ENCODE peak calls at places on chromosomes 6 and 20, in nine cellular contexts. J is cardiac muscle cell, S is stomach, T is brain microvascular endothelial cell, K is AG10803, Y is pancreas, L is dorsolateral prefrontal cortex, V is A549, P is tibial nerve. M is an unnamed sample.

GRCh38 chr6:128370072-128370471 is 150.3 kb downstream of the PTPRK start:
- DNase-seq in J (no peak), S (no peak), T (peak), K (peak), Y (no peak), L (no peak), V (peak), P (no peak), M (peak)

GRCh38 chr6:35275417-35275816 is 15.9 kb downstream of the ZNF76 start:
- DNase-seq in J (no peak), S (no peak), T (no peak), K (no peak), Y (no peak), L (no peak), V (no peak), P (no peak), M (no peak)

GRCh38 chr20:38034108-38034649 is 633 bp downstream of the RPRD1B start:
- DNase-seq in J (no peak), S (no peak), T (no peak), K (no peak), Y (no peak), L (no peak), V (no peak), P (no peak), M (no peak)

GRCh38 chr6:125294925-125295324 is 6.8 kb downstream of the HDDC2 start:
- DNase-seq in J (no peak), S (peak), T (no peak), K (no peak), Y (peak), L (no peak), V (no peak), P (no peak), M (no peak)

GRCh38 chr6:53417141-53417540 is 68.4 kb upstream of the ELOVL5 start:
- DNase-seq in J (no peak), S (no peak), T (no peak), K (no peak), Y (no peak), L (no peak), V (no peak), P (no peak), M (no peak)

GRCh38 chr6:84052204-84052882 is 18.8 kb downstream of the MRAP2 start:
- DNase-seq in J (peak), S (no peak), T (peak), K (peak), Y (peak), L (peak), V (no peak), P (peak), M (peak)

GRCh38 chr6:144758602-144759001 is 473.5 kb downstream of the UTRN start:
- DNase-seq in J (no peak), S (no peak), T (peak), K (no peak), Y (no peak), L (no peak), V (no peak), P (no peak), M (peak)

GRCh38 chr20:50366270-50367103 is 143.7 kb upstream of the PTPN1 start:
- DNase-seq in J (no peak), S (peak), T (peak), K (peak), Y (peak), L (no peak), V (no peak), P (peak), M (peak)

GRCh38 chr6:166253277-166254229 is 54.6 kb downstream of the PRR18 start:
- DNase-seq in J (peak), S (no peak), T (no peak), K (no peak), Y (no peak), L (no peak), V (no peak), P (no peak), M (no peak)

GRCh38 chr20:61387204-61387958 is 135.3 kb downstream of the CDH4 start:
- DNase-seq in J (peak), S (no peak), T (peak), K (peak), Y (peak), L (no peak), V (peak), P (no peak), M (peak)

GRCh38 chr20:51386586-51386985 is 155.9 kb downstream of the NFATC2 start:
- DNase-seq in J (no peak), S (no peak), T (no peak), K (no peak), Y (no peak), L (no peak), V (no peak), P (no peak), M (no peak)

GRCh38 chr6:29705389-29706231 is 17.6 kb upstream of the HLA-F start:
- DNase-seq in J (peak), S (no peak), T (no peak), K (peak), Y (no peak), L (no peak), V (peak), P (peak), M (peak)

GRCh38 chr6:24554474-24554873 is 59.7 kb downstream of the ALDH5A1 start:
- DNase-seq in J (no peak), S (no peak), T (no peak), K (no peak), Y (no peak), L (no peak), V (no peak), P (no peak), M (no peak)

GRCh38 chr6:147930743-147931142 is 411.9 kb upstream of the SASH1 start:
- DNase-seq in J (no peak), S (no peak), T (no peak), K (no peak), Y (no peak), L (no peak), V (no peak), P (no peak), M (peak)

GRCh38 chr20:2386516-2387179 is 5.9 kb downstream of the TGM6 start:
- DNase-seq in J (no peak), S (no peak), T (peak), K (peak), Y (no peak), L (no peak), V (no peak), P (no peak), M (peak)

GRCh38 chr6:110687326-110687725 is 127.9 kb downstream of the CDK19 start:
- DNase-seq in J (no peak), S (no peak), T (no peak), K (no peak), Y (no peak), L (no peak), V (no peak), P (no peak), M (no peak)

GRCh38 chr6:23454090-23454998 is 671.7 kb upstream of the NRSN1 start:
- DNase-seq in J (no peak), S (no peak), T (peak), K (no peak), Y (no peak), L (no peak), V (no peak), P (no peak), M (peak)

GRCh38 chr6:34235605-34236422 is 859 bp upstream of the HMGA1 start:
- DNase-seq in J (peak), S (peak), T (peak), K (peak), Y (peak), L (no peak), V (peak), P (peak), M (peak)

GRCh38 chr6:110067837-110068591 is 89.9 kb downstream of the GPR6 start:
- DNase-seq in J (peak), S (no peak), T (no peak), K (no peak), Y (no peak), L (no peak), V (no peak), P (no peak), M (no peak)

GRCh38 chr20:57013741-57014140 is 252.7 kb downstream of the BMP7 start:
- DNase-seq in J (peak), S (no peak), T (no peak), K (no peak), Y (no peak), L (no peak), V (no peak), P (no peak), M (peak)

GRCh38 chr20:40744072-40744471 is 55.0 kb upstream of the MAFB start:
- DNase-seq in J (no peak), S (no peak), T (no peak), K (no peak), Y (no peak), L (no peak), V (no peak), P (no peak), M (no peak)

GRCh38 chr6:13445005-13445743 is 42.2 kb downstream of the GFOD1 start:
- DNase-seq in J (peak), S (peak), T (peak), K (peak), Y (peak), L (peak), V (no peak), P (peak), M (peak)

GRCh38 chr20:16011519-16011918 is 561.7 kb downstream of the KIF16B start:
- DNase-seq in J (no peak), S (no peak), T (no peak), K (no peak), Y (no peak), L (no peak), V (no peak), P (no peak), M (no peak)

GRCh38 chr20:56217820-56218219 is 30.7 kb upstream of the MC3R start:
- DNase-seq in J (no peak), S (no peak), T (no peak), K (no peak), Y (no peak), L (no peak), V (no peak), P (no peak), M (no peak)

GRCh38 chr6:156816505-156816904 is 39.3 kb downstream of the ARID1B start:
- DNase-seq in J (no peak), S (peak), T (no peak), K (no peak), Y (peak), L (no peak), V (no peak), P (peak), M (no peak)

GRCh38 chr6:56911847-56912246 is 43.1 kb upstream of the BEND6 start:
- DNase-seq in J (no peak), S (no peak), T (peak), K (peak), Y (no peak), L (no peak), V (no peak), P (no peak), M (peak)

GRCh38 chr6:161238076-161238869 is 35.6 kb downstream of the AGPAT4 start:
- DNase-seq in J (no peak), S (no peak), T (no peak), K (peak), Y (no peak), L (no peak), V (no peak), P (no peak), M (no peak)

GRCh38 chr20:43699941-43700565 is 26.7 kb downstream of the GTSF1L start:
- DNase-seq in J (no peak), S (no peak), T (no peak), K (no peak), Y (no peak), L (no peak), V (no peak), P (no peak), M (no peak)

GRCh38 chr20:17557675-17558006 is 12.2 kb upstream of the DSTN start:
- DNase-seq in J (no peak), S (peak), T (peak), K (peak), Y (no peak), L (no peak), V (peak), P (no peak), M (peak)

GRCh38 chr6:169666441-169666840 is 35.4 kb downstream of the WDR27 start:
- DNase-seq in J (no peak), S (no peak), T (no peak), K (no peak), Y (no peak), L (no peak), V (no peak), P (no peak), M (no peak)

GRCh38 chr6:122621638-122622037 is 11.4 kb downstream of the PKIB start:
- DNase-seq in J (no peak), S (no peak), T (no peak), K (no peak), Y (no peak), L (no peak), V (no peak), P (no peak), M (no peak)

GRCh38 chr6:163182696-163183095 is 231.8 kb upstream of the QKI start:
- DNase-seq in J (no peak), S (no peak), T (no peak), K (no peak), Y (no peak), L (no peak), V (no peak), P (no peak), M (no peak)

GRCh38 chr6:80742481-80742880 is 636.0 kb downstream of the BCKDHB start:
- DNase-seq in J (peak), S (no peak), T (peak), K (peak), Y (no peak), L (no peak), V (no peak), P (no peak), M (peak)

GRCh38 chr6:80217799-80218198 is 111.3 kb downstream of the BCKDHB start:
- DNase-seq in J (no peak), S (no peak), T (no peak), K (peak), Y (no peak), L (no peak), V (no peak), P (no peak), M (no peak)

GRCh38 chr6:156794546-156794945 is 17.4 kb downstream of the ARID1B start:
- DNase-seq in J (no peak), S (no peak), T (no peak), K (no peak), Y (no peak), L (no peak), V (no peak), P (no peak), M (no peak)

GRCh38 chr6:3233321-3233720 is 5.9 kb upstream of the TUBB2B start:
- DNase-seq in J (no peak), S (no peak), T (no peak), K (no peak), Y (no peak), L (no peak), V (no peak), P (no peak), M (no peak)

GRCh38 chr6:3229566-3230274 is 2.3 kb upstream of the TUBB2B start:
- DNase-seq in J (peak), S (no peak), T (no peak), K (no peak), Y (no peak), L (no peak), V (no peak), P (no peak), M (no peak)

GRCh38 chr6:3230275-3231212 is 3.1 kb upstream of the TUBB2B start:
- DNase-seq in J (peak), S (no peak), T (peak), K (peak), Y (no peak), L (peak), V (no peak), P (peak), M (no peak)

GRCh38 chr6:3231213-3232016 is 4.0 kb upstream of the TUBB2B start:
- DNase-seq in J (peak), S (peak), T (peak), K (peak), Y (peak), L (peak), V (peak), P (peak), M (peak)

DNA sequence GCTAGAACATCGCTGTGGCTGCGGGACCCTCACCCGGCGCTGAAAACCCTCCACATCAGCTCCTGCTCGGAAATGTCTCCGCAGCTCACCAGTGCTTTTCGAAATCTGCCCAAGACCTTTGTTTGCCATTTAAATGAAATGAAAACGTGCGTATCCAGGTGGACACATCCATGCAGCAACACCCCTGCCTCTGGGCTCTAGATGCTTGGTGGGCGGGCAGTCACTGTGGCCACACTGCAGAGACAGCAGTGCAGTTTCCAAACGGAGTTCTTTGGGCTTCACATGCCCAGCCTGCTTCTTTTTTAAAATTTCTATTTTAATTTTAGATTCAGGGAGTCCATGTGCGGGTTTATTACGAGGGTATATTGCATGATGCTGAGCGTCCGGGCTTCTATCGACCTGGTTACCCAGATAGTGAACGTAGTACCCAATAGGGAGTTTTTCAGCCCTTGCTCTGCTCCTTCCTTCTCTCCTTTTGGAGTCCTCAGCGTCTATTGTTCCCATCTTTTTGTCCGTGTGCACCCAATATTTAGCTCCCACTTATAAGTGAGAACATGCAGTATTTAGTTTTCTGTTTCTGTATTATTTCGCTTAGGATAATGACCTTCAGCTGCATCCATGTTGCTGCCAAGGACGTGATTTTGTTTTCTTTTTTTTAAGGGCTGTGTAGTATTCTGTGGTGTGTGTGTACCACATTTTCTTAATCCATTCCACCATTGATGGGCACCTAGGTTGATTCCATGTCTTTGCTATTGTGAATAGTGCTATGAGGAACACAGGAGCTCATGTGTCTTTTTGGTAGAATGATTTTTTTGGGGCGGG is 4.8 kb upstream of the TUBB2B start:
- DNase-seq in J (no peak), S (no peak), T (no peak), K (no peak), Y (no peak), L (no peak), V (no peak), P (no peak), M (no peak)
- H3K4me3 ChIP-seq in J (peak), S (peak), T (peak), K (peak), Y (peak), L (peak), V (peak), P (peak), M (no peak)

GRCh38 chr20:53623454-53624206 is 30.0 kb upstream of the ZNF217 start:
- DNase-seq in J (peak), S (peak), T (peak), K (peak), Y (peak), L (peak), V (peak), P (peak), M (peak)
- TF ChIP-seq CTCF in J (peak), S (no peak), T (peak), K (peak), Y (no peak), L (no peak), V (peak), P (no peak), M (no peak)

DNA sequence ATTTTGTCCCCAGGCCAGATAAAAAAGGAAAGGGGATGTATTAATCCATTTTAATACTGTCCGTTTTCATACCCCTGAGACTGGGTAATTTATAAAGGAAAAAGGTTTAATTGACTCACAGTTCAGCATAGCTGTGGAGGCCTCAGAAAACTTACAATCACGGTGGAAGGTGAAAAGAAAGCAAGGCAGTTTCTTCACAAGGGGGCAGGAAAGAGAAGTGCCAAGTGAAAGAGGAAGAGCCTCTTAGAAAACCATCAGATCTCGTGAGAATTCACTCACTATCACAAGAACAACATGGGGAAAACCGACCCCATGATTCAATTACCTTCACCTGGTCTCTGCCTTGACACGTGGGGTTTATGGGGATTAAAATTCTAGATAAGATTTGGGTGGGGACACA is 152.5 kb downstream of the IBTK start:
- DNase-seq in J (no peak), S (no peak), T (no peak), K (no peak), Y (no peak), L (no peak), V (no peak), P (no peak), M (no peak)
- H3K4me3 ChIP-seq in J (no peak), S (no peak), T (no peak), K (no peak), Y (no peak), L (no peak), V (no peak), P (no peak), M (no peak)

DNA sequence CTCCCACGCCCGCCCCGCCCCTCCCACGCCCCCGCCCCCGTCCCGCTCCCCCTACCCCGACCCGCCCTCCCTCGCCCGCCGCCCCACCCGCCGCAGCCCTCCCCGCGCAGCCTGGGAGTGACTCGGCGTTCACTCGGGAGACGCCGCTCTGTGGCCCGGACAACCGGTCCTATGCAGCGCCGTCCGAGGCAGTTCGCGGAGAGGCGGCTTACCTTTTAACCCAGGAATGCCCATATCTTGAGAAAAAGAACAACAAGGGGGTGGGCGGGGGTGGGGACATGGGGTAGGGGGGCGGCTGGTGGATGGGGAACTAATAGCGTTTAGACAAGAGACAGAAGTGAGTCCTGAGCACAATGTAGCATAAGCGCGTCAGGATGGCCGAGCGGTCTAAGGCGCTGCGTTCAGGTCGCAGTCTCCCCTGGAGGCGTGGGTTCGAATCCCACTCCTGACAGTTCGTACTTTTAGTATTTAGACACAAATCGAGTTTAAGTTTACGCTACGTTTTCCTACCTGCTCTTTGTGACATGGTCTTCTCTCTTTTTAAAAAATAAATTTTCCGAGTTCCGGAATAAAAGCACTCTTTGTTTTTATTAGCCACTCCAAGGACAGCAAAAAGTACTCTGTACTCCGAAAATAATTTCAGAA is 17.2 kb upstream of the HMGN4 start:
- DNase-seq in J (peak), S (peak), T (peak), K (peak), Y (peak), L (peak), V (peak), P (peak), M (peak)
- TF ChIP-seq CTCF in J (no peak), S (no peak), T (no peak), K (no peak), Y (no peak), L (no peak), V (no peak), P (no peak), M (no peak)